ENCODE peak calls at places on chromosome 14, in nine cellular contexts. H, Z, B, S, O, Y, A, M and F are unnamed samples.

GRCh38 chr14:68843471-68844209 is 50.8 kb upstream of the ZFP36L1 start:
- DNase-seq in H (no peak), Z (peak; percentile 39), B (peak; percentile 47), S (peak; percentile 72), O (peak; percentile 87), Y (peak; percentile 77), A (peak; percentile 30), M (peak; percentile 56), F (peak; percentile 75)

GRCh38 chr14:31937730-31938346 is 139.3 kb upstream of the ARHGAP5 start:
- DNase-seq in H (peak; percentile 98), Z (peak; percentile 79), B (peak; percentile 82), S (peak; percentile 66), O (peak; percentile 77), Y (no peak), A (peak; percentile 49), M (peak; percentile 25), F (peak; percentile 35)

GRCh38 chr14:64412237-64412636 is 24.1 kb downstream of the MTHFD1 start:
- DNase-seq in H (no peak), Z (no peak), B (no peak), S (no peak), O (no peak), Y (no peak), A (no peak), M (no peak), F (no peak)

GRCh38 chr14:51396222-51396815 is 156.3 kb downstream of the TMX1 start:
- DNase-seq in H (no peak), Z (peak; percentile 87), B (peak; percentile 90), S (no peak), O (peak; percentile 52), Y (no peak), A (no peak), M (no peak), F (peak; percentile 30)

GRCh38 chr14:24425704-24426103 is 3.8 kb downstream of the CBLN3 start:
- DNase-seq in H (peak; percentile 63), Z (peak; percentile 82), B (peak; percentile 75), S (no peak), O (no peak), Y (no peak), A (no peak), M (no peak), F (no peak)

GRCh38 chr14:91835920-91836843 is 31.2 kb downstream of the TC2N start:
- DNase-seq in H (no peak), Z (peak; percentile 43), B (no peak), S (peak; percentile 78), O (peak; percentile 77), Y (peak; percentile 33), A (no peak), M (peak; percentile 90), F (peak; percentile 21)

GRCh38 chr14:97120204-97121120 is 323.3 kb downstream of the VRK1 start:
- DNase-seq in H (no peak), Z (no peak), B (no peak), S (peak; percentile 51), O (no peak), Y (no peak), A (no peak), M (peak; percentile 30), F (no peak)

GRCh38 chr14:52111583-52111982 is 42.7 kb upstream of the NID2 start:
- DNase-seq in H (no peak), Z (peak; percentile 37), B (peak; percentile 71), S (no peak), O (no peak), Y (no peak), A (no peak), M (no peak), F (no peak)

GRCh38 chr14:48805315-48805714 is 780.9 kb downstream of the RPS29 start:
- DNase-seq in H (peak; percentile 15), Z (no peak), B (no peak), S (no peak), O (no peak), Y (no peak), A (no peak), M (no peak), F (no peak)

GRCh38 chr14:35044939-35045797 is 904 bp upstream of the FAM177A1 start:
- DNase-seq in H (no peak), Z (peak; percentile 21), B (no peak), S (no peak), O (no peak), Y (peak; percentile 22), A (peak; percentile 57), M (no peak), F (no peak)

GRCh38 chr14:102120888-102121287 is 18.8 kb upstream of the WDR20 start:
- DNase-seq in H (no peak), Z (no peak), B (no peak), S (no peak), O (no peak), Y (no peak), A (no peak), M (no peak), F (no peak)

GRCh38 chr14:85622106-85622505 is 92.2 kb downstream of the FLRT2 start:
- DNase-seq in H (no peak), Z (no peak), B (no peak), S (no peak), O (no peak), Y (no peak), A (no peak), M (no peak), F (no peak)

GRCh38 chr14:52443506-52443905 is 108.8 kb downstream of the TXNDC16 start:
- DNase-seq in H (no peak), Z (no peak), B (peak; percentile 12), S (no peak), O (no peak), Y (no peak), A (no peak), M (no peak), F (no peak)

GRCh38 chr14:53491256-53491905 is 338.3 kb upstream of the DDHD1 start:
- DNase-seq in H (no peak), Z (no peak), B (peak; percentile 32), S (no peak), O (no peak), Y (no peak), A (no peak), M (no peak), F (no peak)

GRCh38 chr14:50061664-50062437 is 54.5 kb downstream of the VCPKMT start:
- DNase-seq in H (peak; percentile 76), Z (no peak), B (peak; percentile 30), S (peak; percentile 54), O (peak; percentile 72), Y (peak; percentile 83), A (no peak), M (peak; percentile 65), F (peak; percentile 82)

GRCh38 chr14:61769893-61770292 is 7.7 kb downstream of the SNAPC1 start:
- DNase-seq in H (no peak), Z (no peak), B (no peak), S (no peak), O (no peak), Y (no peak), A (no peak), M (no peak), F (no peak)

GRCh38 chr14:68680541-68681051 is 112.3 kb downstream of the ZFP36L1 start:
- DNase-seq in H (no peak), Z (no peak), B (peak; percentile 49), S (no peak), O (peak; percentile 57), Y (no peak), A (no peak), M (no peak), F (no peak)

GRCh38 chr14:93044601-93045000 is 71.1 kb downstream of the ITPK1 start:
- DNase-seq in H (no peak), Z (no peak), B (no peak), S (no peak), O (peak; percentile 68), Y (no peak), A (no peak), M (no peak), F (no peak)

GRCh38 chr14:60862283-60862682 is 118.6 kb downstream of the TRMT5 start:
- DNase-seq in H (no peak), Z (no peak), B (no peak), S (no peak), O (no peak), Y (no peak), A (no peak), M (no peak), F (no peak)

GRCh38 chr14:102215071-102215470 is 75.4 kb downstream of the WDR20 start:
- DNase-seq in H (no peak), Z (no peak), B (no peak), S (no peak), O (peak; percentile 43), Y (no peak), A (peak; percentile 84), M (no peak), F (no peak)

GRCh38 chr14:58362798-58363412 is 32.8 kb upstream of the TOMM20L start:
- DNase-seq in H (peak; percentile 41), Z (peak; percentile 15), B (peak; percentile 2), S (no peak), O (no peak), Y (peak; percentile 31), A (no peak), M (no peak), F (no peak)

GRCh38 chr14:31993521-31993941 is 83.6 kb upstream of the ARHGAP5 start:
- DNase-seq in H (no peak), Z (peak; percentile 72), B (no peak), S (no peak), O (no peak), Y (no peak), A (no peak), M (no peak), F (no peak)

GRCh38 chr14:53793790-53794560 is 162.7 kb downstream of the BMP4 start:
- DNase-seq in H (peak; percentile 40), Z (peak; percentile 11), B (no peak), S (no peak), O (no peak), Y (no peak), A (peak; percentile 32), M (no peak), F (no peak)

GRCh38 chr14:23183479-23183878 is at the start of gene SLC7A8:
- DNase-seq in H (no peak), Z (no peak), B (no peak), S (no peak), O (peak; percentile 67), Y (no peak), A (peak; percentile 73), M (peak; percentile 11), F (no peak)

GRCh38 chr14:50062438-50063039 is 53.8 kb downstream of the VCPKMT start:
- DNase-seq in H (peak; percentile 88), Z (peak; percentile 19), B (peak; percentile 52), S (peak; percentile 66), O (no peak), Y (peak; percentile 55), A (no peak), M (peak; percentile 88), F (peak; percentile 85)

GRCh38 chr14:34750670-34751069 is 36.3 kb upstream of the CFL2 start:
- DNase-seq in H (no peak), Z (peak; percentile 57), B (peak; percentile 21), S (no peak), O (no peak), Y (no peak), A (no peak), M (no peak), F (no peak)

GRCh38 chr14:71765505-71765904 is 166.7 kb upstream of the RGS6 start:
- DNase-seq in H (no peak), Z (no peak), B (no peak), S (no peak), O (no peak), Y (no peak), A (no peak), M (no peak), F (no peak)

GRCh38 chr14:65772901-65773574 is 360.5 kb downstream of the FUT8 start:
- DNase-seq in H (no peak), Z (no peak), B (no peak), S (no peak), O (no peak), Y (no peak), A (no peak), M (no peak), F (no peak)

GRCh38 chr14:99663716-99664635 is 19.0 kb downstream of the HHIPL1 start:
- DNase-seq in H (no peak), Z (no peak), B (no peak), S (no peak), O (no peak), Y (no peak), A (peak; percentile 45), M (no peak), F (no peak)

GRCh38 chr14:69008411-69008810 is 29.3 kb upstream of the ACTN1 start:
- DNase-seq in H (no peak), Z (peak; percentile 16), B (no peak), S (no peak), O (no peak), Y (no peak), A (no peak), M (no peak), F (peak; percentile 28)

GRCh38 chr14:105866841-105867321 is 340.5 kb downstream of the TMEM121 start:
- DNase-seq in H (no peak), Z (no peak), B (no peak), S (peak; percentile 16), O (peak; percentile 33), Y (no peak), A (no peak), M (no peak), F (no peak)